ENCODE peak calls at places on chromosomes 16 and 17, in six cellular contexts. W is NCI-H146; D is stimulated activated CD4-positive, alpha-beta T cell treated with anti-CD3 and anti-CD28 coated beads, Interleukin-1b, Interleukin-23, amount 100 ng/mL, for 1 hour; U is NCI-H1092; P is activated CD4-positive, alpha-beta memory T cell treated with anti-CD3 and anti-CD28 coated beads for 36 hours; O is RCC 7860. N is an unnamed sample.

GRCh38 chr17:82356028-82356427 is 3.0 kb upstream of the TEX19 start:
- DNase-seq in P (no peak), D (no peak), W (no peak), O (no peak), U (no peak), N (no peak)

GRCh38 chr17:44904001-44904984 is 5.0 kb upstream of the EFTUD2 start:
- DNase-seq in W (no peak), O (no peak), U (no peak), P (no peak), D (no peak), N (no peak)

GRCh38 chr17:28385037-28385797 is 13.7 kb downstream of the SARM1 start:
- DNase-seq in U (no peak), W (peak; percentile 72), P (peak; percentile 61), D (no peak), O (no peak), N (peak; percentile 38)

GRCh38 chr17:82874011-82874835 is 34.4 kb upstream of the ZNF750 start:
- DNase-seq in U (no peak), O (no peak), W (no peak), D (no peak), P (no peak), N (no peak)

GRCh38 chr16:69171325-69172095 is 15.5 kb upstream of the SNTB2 start:
- DNase-seq in P (no peak), U (no peak), O (no peak), D (no peak), W (no peak), N (no peak)

GRCh38 chr16:84643180-84643583 is 5.1 kb upstream of the KLHL36 start:
- DNase-seq in W (peak; percentile 77), U (no peak), D (no peak), P (no peak), O (peak; percentile 87), N (no peak)

GRCh38 chr16:27239026-27239425 is 29.5 kb downstream of the NSMCE1 start:
- DNase-seq in D (no peak), U (no peak), W (no peak), O (no peak), P (peak; percentile 6), N (no peak)

GRCh38 chr17:34886831-34887230 is 74.4 kb downstream of the CCT6B start:
- DNase-seq in P (no peak), U (no peak), O (no peak), D (no peak), W (no peak), N (no peak)

GRCh38 chr16:50297301-50298074 is 31.1 kb downstream of the ADCY7 start:
- DNase-seq in W (peak; percentile 57), U (peak; percentile 65), P (no peak), D (no peak), O (no peak), N (no peak)

GRCh38 chr17:46167826-46168569 is 25.2 kb downstream of the KANSL1 start:
- DNase-seq in D (no peak), U (no peak), O (no peak), W (no peak), P (no peak), N (no peak)

GRCh38 chr16:85202631-85203461 is 90.6 kb upstream of the CIBAR2 start:
- DNase-seq in W (no peak), P (no peak), D (no peak), O (no peak), U (no peak), N (no peak)

GRCh38 chr16:46757339-46758050 is 9.4 kb upstream of the MYLK3 start:
- DNase-seq in P (no peak), O (no peak), W (peak; percentile 58), U (peak; percentile 49), D (no peak), N (no peak)

GRCh38 chr17:45338023-45338781 is 21.4 kb upstream of the MAP3K14 start:
- DNase-seq in P (no peak), O (no peak), D (no peak), W (no peak), U (no peak), N (no peak)

GRCh38 chr17:51362818-51363598 is 102.7 kb downstream of the UTP18 start:
- DNase-seq in D (no peak), U (no peak), P (no peak), W (no peak), O (peak; percentile 9), N (no peak)

GRCh38 chr17:51036084-51036483 is 84.6 kb downstream of the SPAG9 start:
- DNase-seq in D (no peak), W (no peak), U (no peak), O (no peak), P (no peak), N (no peak)

GRCh38 chr16:2770057-2770780 is 6.9 kb downstream of the ELOB start:
- DNase-seq in P (no peak), U (no peak), W (no peak), D (no peak), O (no peak), N (no peak)

GRCh38 chr17:76560036-76560876 is 20.4 kb downstream of the PRCD start:
- DNase-seq in D (no peak), O (no peak), P (no peak), U (no peak), W (no peak), N (no peak)

GRCh38 chr17:4769628-4770027 is 2.1 kb upstream of the TM4SF5 start:
- DNase-seq in U (no peak), P (no peak), W (no peak), D (no peak), O (no peak), N (no peak)

GRCh38 chr16:47631131-47631530 is 170.0 kb downstream of the PHKB start:
- DNase-seq in D (no peak), P (no peak), O (no peak), U (no peak), W (no peak), N (no peak)

GRCh38 chr16:20612551-20613470 is 36.6 kb upstream of the ACSM2B start:
- DNase-seq in P (no peak), O (no peak), D (no peak), U (peak; percentile 88), W (no peak), N (no peak)

GRCh38 chr16:24689128-24689527 is 40.3 kb upstream of the TNRC6A start:
- DNase-seq in W (peak; percentile 10), O (no peak), P (peak; percentile 41), U (no peak), D (no peak), N (peak; percentile 70)

GRCh38 chr17:44267165-44267455 is 825 bp downstream of the SLC4A1 start:
- DNase-seq in D (no peak), W (no peak), P (no peak), O (no peak), U (no peak), N (no peak)

GRCh38 chr17:8799851-8800212 is 667 bp upstream of the MFSD6L start:
- DNase-seq in P (no peak), O (no peak), U (no peak), D (no peak), W (peak; percentile 34), N (no peak)

GRCh38 chr17:64496786-64497564 is at the start of gene POLG2:
- DNase-seq in W (peak; percentile 91), O (peak; percentile 86), P (peak; percentile 97), D (peak; percentile 88), U (peak; percentile 90), N (peak; percentile 99)

GRCh38 chr16:66250686-66251405 is 115.6 kb upstream of the CDH5 start:
- DNase-seq in P (no peak), D (no peak), O (no peak), U (no peak), W (no peak), N (no peak)

GRCh38 chr17:39960406-39961053 is 2.3 kb upstream of the GSDMA start:
- DNase-seq in P (no peak), D (no peak), W (peak; percentile 23), U (no peak), O (no peak), N (no peak)

GRCh38 chr17:7114875-7115614 is 423 bp upstream of the ASGR2 start:
- DNase-seq in D (no peak), P (peak; percentile 1), U (no peak), O (no peak), W (no peak), N (no peak)

N was measured in D341Med.